ENCODE peak calls at places on chromosome 18, in ten cellular contexts. W is ovary, X is heart left ventricle, T is body of pancreas, F is fibroblast of mammary gland, H is IMR-90, J is heart right ventricle, Y is hepatocyte, E is GM06990, O is GM12865. S is an unnamed sample.

GRCh38 chr18:67730884-67731283 is 214.4 kb upstream of the DSEL start:
- DNase-seq in Y (no peak), W (no peak), F (peak; percentile 89), J (no peak), O (no peak), T (no peak), H (peak; percentile 76), X (no peak), E (no peak), S (peak; percentile 45)

GRCh38 chr18:3508576-3509559 is 58.9 kb downstream of the TGIF1 start:
- DNase-seq in O (no peak), E (no peak), X (no peak), W (no peak), F (no peak), H (no peak), T (no peak), J (no peak), Y (no peak), S (no peak)

GRCh38 chr18:9413586-9413985 is 61.7 kb upstream of the RALBP1 start:
- DNase-seq in Y (no peak), E (no peak), J (no peak), T (no peak), X (no peak), W (no peak), F (peak; percentile 89), O (no peak), H (peak; percentile 91), S (peak; percentile 64)

GRCh38 chr18:55780591-55781071 is 192.6 kb upstream of the TCF4 start:
- DNase-seq in W (no peak), X (no peak), H (peak; percentile 48), Y (no peak), F (peak; percentile 60), J (no peak), E (no peak), T (no peak), O (no peak), S (peak; percentile 60)

GRCh38 chr18:78406743-78407455 is 572.7 kb upstream of the SALL3 start:
- DNase-seq in W (no peak), H (no peak), Y (peak; percentile 39), E (no peak), T (no peak), X (no peak), J (no peak), F (no peak), O (no peak), S (no peak)

GRCh38 chr18:66196805-66197204 is 407.1 kb downstream of the CDH19 start:
- DNase-seq in E (no peak), H (no peak), X (no peak), O (no peak), J (no peak), T (no peak), F (no peak), W (no peak), Y (no peak), S (no peak)

GRCh38 chr18:5197032-5197434 is at the start of gene AKAIN1:
- DNase-seq in O (peak; percentile 4), X (peak; percentile 41), E (peak; percentile 20), T (peak; percentile 29), J (peak; percentile 18), F (peak; percentile 16), Y (peak; percentile 90), H (peak; percentile 18), W (no peak), S (peak; percentile 36)

GRCh38 chr18:28657836-28658410 is 481.0 kb upstream of the CDH2 start:
- DNase-seq in H (no peak), F (no peak), J (no peak), Y (no peak), O (no peak), T (no peak), W (no peak), X (no peak), E (no peak), S (peak; percentile 10)

GRCh38 chr18:68394705-68395104 is 320.2 kb downstream of the TMX3 start:
- DNase-seq in X (no peak), E (no peak), H (peak; percentile 21), F (peak; percentile 24), O (no peak), J (no peak), Y (no peak), T (no peak), W (no peak), S (peak; percentile 16)

GRCh38 chr18:79484661-79485621 is 89.2 kb downstream of the NFATC1 start:
- DNase-seq in J (no peak), Y (peak; percentile 69), E (no peak), O (no peak), W (no peak), X (peak; percentile 48), H (peak; percentile 98), F (peak; percentile 93), T (no peak), S (peak; percentile 98)
- H3K4me3 ChIP-seq in J (no peak overlapping the region), Y (no peak overlapping the region), E (no peak overlapping the region), O (no peak overlapping the region), W (no peak overlapping the region), X (no peak overlapping the region), H (no peak overlapping the region), F (peak overlapping the region; percentile 34), T (no peak overlapping the region), S (no peak overlapping the region)

GRCh38 chr18:12306752-12307151 is 1.3 kb upstream of the TUBB6 start:
- DNase-seq in T (no peak), F (no peak), W (no peak), X (no peak), O (no peak), J (no peak), H (no peak), Y (no peak), E (no peak), S (no peak)
- H3K4me3 ChIP-seq in T (no peak overlapping the region), F (peak overlapping the region; percentile 71), W (peak overlapping the region; percentile 90), X (no peak overlapping the region), O (no peak overlapping the region), J (no peak overlapping the region), H (peak overlapping the region; percentile 96), Y (no peak overlapping the region), E (no peak overlapping the region), S (peak overlapping the region; percentile 55)

DNA sequence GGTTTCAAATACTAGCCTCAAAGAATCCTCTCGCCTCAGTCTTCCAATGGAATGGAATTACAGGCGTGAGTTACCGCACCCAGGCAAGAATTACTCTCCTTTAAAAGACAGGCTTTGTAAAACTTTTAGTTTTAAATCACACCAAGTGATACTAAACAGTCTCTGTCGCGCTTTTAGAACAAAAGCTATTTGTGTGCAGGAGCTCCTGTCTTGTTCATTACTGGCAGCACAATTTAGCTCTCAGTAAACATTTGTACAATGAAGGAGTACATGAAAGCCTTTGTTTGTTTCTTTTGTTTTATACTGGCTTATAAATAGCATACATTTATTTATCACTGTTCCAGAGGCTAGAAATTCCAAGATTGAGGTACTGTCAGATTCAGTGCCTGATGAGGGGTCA is 1719.2 kb upstream of the PIK3C3 start:
- DNase-seq in Y (no peak), O (no peak), F (no peak), H (no peak), E (no peak), T (no peak), J (no peak), X (no peak), W (no peak), S (no peak)
- H3K4me3 ChIP-seq in Y (no peak overlapping the region), O (no peak overlapping the region), F (no peak overlapping the region), H (no peak overlapping the region), E (no peak overlapping the region), T (no peak overlapping the region), J (no peak overlapping the region), X (no peak overlapping the region), W (no peak overlapping the region), S (no peak overlapping the region)

DNA sequence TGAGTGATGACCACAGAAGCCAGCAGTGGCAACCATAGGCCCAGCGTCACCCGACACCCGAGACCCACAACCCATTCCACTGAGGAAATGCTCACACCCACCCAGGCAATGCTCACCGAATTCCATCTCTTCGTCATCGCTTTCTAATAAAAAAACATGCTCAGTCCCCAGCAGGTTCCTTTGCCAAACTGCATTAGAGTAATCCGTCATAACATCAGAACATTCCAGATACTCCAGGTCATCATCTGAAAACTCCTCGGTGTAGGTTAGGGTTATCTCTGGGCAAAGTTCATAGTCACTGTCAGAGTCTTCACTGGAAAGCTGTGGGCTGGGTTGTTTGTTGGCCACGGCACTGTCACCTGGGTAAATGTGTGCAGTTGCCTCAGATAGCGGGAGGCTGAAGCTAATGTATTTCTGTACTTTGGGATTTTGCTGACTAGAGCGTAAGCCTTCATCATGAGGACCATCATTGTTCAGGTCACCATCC is 49.3 kb downstream of the ALPK2 start:
- DNase-seq in E (no peak), O (no peak), W (no peak), J (no peak), T (no peak), X (no peak), F (peak; percentile 92), Y (no peak), H (peak; percentile 91), S (peak; percentile 49)
- H3K4me3 ChIP-seq in E (no peak overlapping the region), O (no peak overlapping the region), W (no peak overlapping the region), J (no peak overlapping the region), T (no peak overlapping the region), X (no peak overlapping the region), F (peak overlapping the region; percentile 43), Y (no peak overlapping the region), H (peak overlapping the region; percentile 57), S (no peak overlapping the region)

GRCh38 chr18:25016181-25016580 is 335.8 kb downstream of the ZNF521 start:
- DNase-seq in J (no peak), F (no peak), H (no peak), W (no peak), Y (no peak), E (no peak), X (no peak), T (no peak), O (no peak), S (no peak)

GRCh38 chr18:25005602-25006375 is 346.2 kb downstream of the ZNF521 start:
- DNase-seq in J (no peak), T (no peak), W (no peak), E (no peak), F (peak; percentile 66), Y (peak; percentile 32), O (no peak), H (peak; percentile 49), X (no peak), S (peak; percentile 22)

GRCh38 chr18:25016666-25017065 is 335.3 kb downstream of the ZNF521 start:
- DNase-seq in T (no peak), E (no peak), Y (no peak), H (no peak), O (peak; percentile 6), X (no peak), W (no peak), F (no peak), J (no peak), S (no peak)

GRCh38 chr18:25010623-25011374 is 341.2 kb downstream of the ZNF521 start:
- DNase-seq in T (no peak), E (no peak), W (no peak), O (no peak), J (no peak), Y (no peak), X (no peak), F (no peak), H (no peak), S (no peak)
- H3K4me3 ChIP-seq in T (no peak overlapping the region), E (no peak overlapping the region), W (no peak overlapping the region), O (no peak overlapping the region), J (no peak overlapping the region), Y (no peak overlapping the region), X (no peak overlapping the region), F (no peak overlapping the region), H (no peak overlapping the region), S (no peak overlapping the region)

GRCh38 chr18:44589709-44590108 is 91.0 kb upstream of the SETBP1 start:
- DNase-seq in Y (peak; percentile 17), O (no peak), J (no peak), X (no peak), T (no peak), E (no peak), W (no peak), H (peak; percentile 74), F (peak; percentile 77), S (peak; percentile 56)
- H3K4me3 ChIP-seq in Y (no peak overlapping the region), O (no peak overlapping the region), J (no peak overlapping the region), X (no peak overlapping the region), T (no peak overlapping the region), E (no peak overlapping the region), W (no peak overlapping the region), H (no peak overlapping the region), F (no peak overlapping the region), S (no peak overlapping the region)